ENCODE peak calls at places on chromosome 3, in six cellular contexts. C is effector CD4-positive, alpha-beta T cell; U is midbrain; N is left ventricle myocardium superior; R is Karpas-422; L is NCI-H2107. T is an unnamed sample.

GRCh38 chr3:125433611-125434041 is 58.5 kb upstream of the ZNF148 start:
- DNase-seq in L (no peak), N (no peak), C (no peak), U (no peak), R (no peak), T (no peak)

GRCh38 chr3:100882571-100882981 is 110.6 kb downstream of the ABI3BP start:
- DNase-seq in N (no peak), C (no peak), R (no peak), U (no peak), L (no peak), T (no peak)

GRCh38 chr3:117243657-117244056 is 534.1 kb downstream of the TUSC7 start:
- DNase-seq in C (no peak), U (no peak), N (no peak), L (no peak), R (no peak), T (no peak)

GRCh38 chr3:14803981-14804834 is 14.6 kb upstream of the FGD5 start:
- DNase-seq in N (peak), L (no peak), C (no peak), U (no peak), R (no peak), T (no peak)

GRCh38 chr3:13015286-13016082 is 57.7 kb downstream of the IQSEC1 start:
- DNase-seq in U (no peak), C (peak), R (no peak), N (peak), L (no peak), T (peak)

GRCh38 chr3:46541856-46542255 is 24.2 kb downstream of the LRRC2 start:
- DNase-seq in R (no peak), L (no peak), U (no peak), N (no peak), C (no peak), T (no peak)

GRCh38 chr3:49616491-49616941 is 57.6 kb upstream of the APEH start:
- DNase-seq in L (no peak), C (no peak), R (no peak), N (no peak), U (peak), T (no peak)

GRCh38 chr3:59310736-59311135 is 260.9 kb upstream of the CFAP20DC start:
- DNase-seq in L (no peak), U (no peak), N (no peak), R (no peak), C (no peak), T (no peak)

GRCh38 chr3:156892701-156893100 is 66.5 kb downstream of the LEKR1 start:
- DNase-seq in N (no peak), R (no peak), C (no peak), U (no peak), L (no peak), T (no peak)

GRCh38 chr3:193894121-193894863 is 241.7 kb upstream of the HES1 start:
- DNase-seq in L (no peak), U (no peak), C (no peak), R (no peak), N (peak), T (no peak)

GRCh38 chr3:34533468-34533867 is 735.0 kb downstream of the PDCD6IP start:
- DNase-seq in R (no peak), N (no peak), L (no peak), U (peak), C (no peak), T (no peak)

GRCh38 chr3:53137221-53137620 is 7.0 kb upstream of the RFT1 start:
- DNase-seq in R (no peak), U (no peak), L (peak), C (no peak), N (no peak), T (no peak)

GRCh38 chr3:48451270-48451669 is 4.7 kb downstream of the ATRIP start:
- DNase-seq in R (no peak), U (no peak), C (no peak), N (no peak), L (no peak), T (no peak)

GRCh38 chr3:61562810-61563613 is 1.6 kb downstream of the PTPRG start:
- DNase-seq in R (no peak), U (no peak), N (peak), L (no peak), C (no peak), T (no peak)

GRCh38 chr3:52998781-52999509 is 46.9 kb downstream of the SFMBT1 start:
- DNase-seq in N (no peak), L (no peak), C (no peak), U (no peak), R (no peak), T (no peak)

GRCh38 chr3:141050913-141051632 is at the start of gene SPSB4:
- DNase-seq in L (peak), R (no peak), N (peak), C (no peak), U (no peak), T (no peak)

GRCh38 chr3:100781311-100781710 is 72.0 kb downstream of the TFG start:
- DNase-seq in R (no peak), U (no peak), L (no peak), C (no peak), N (no peak), T (no peak)

GRCh38 chr3:175526191-175526590 is 667.1 kb downstream of the NAALADL2 start:
- DNase-seq in L (no peak), C (no peak), U (no peak), R (no peak), N (no peak), T (no peak)

GRCh38 chr3:192943384-192943783 is 25.7 kb upstream of the MB21D2 start:
- DNase-seq in N (no peak), R (no peak), L (no peak), C (no peak), U (no peak), T (no peak)